ENCODE peak calls at places on chromosomes 13 and 19, in nine cellular contexts. Q is LNCaP clone FGC, R is fibroblast of the aortic adventitia, F is MCF 10A, K is GM10248, W is BJ, E is endothelial cell, N is right lobe of liver, P is nephron progenitor cell. Z is an unnamed sample.

GRCh38 chr13:91085127-91085526 is 262.4 kb upstream of the MIR17HG start:
- DNase-seq in N (no peak), P (no peak), R (no peak), W (no peak), K (no peak), E (no peak), F (no peak), Q (no peak), Z (no peak)

GRCh38 chr19:34838753-34839431 is 65.9 kb upstream of the ZNF599 start:
- DNase-seq in K (no peak), P (peak; percentile 43), R (peak; percentile 1), E (peak; percentile 47), W (no peak), N (peak; percentile 63), F (no peak), Q (no peak), Z (peak; percentile 58)

GRCh38 chr19:35442091-35442490 is 6.0 kb upstream of the FFAR2 start:
- DNase-seq in Q (no peak), R (no peak), F (no peak), P (no peak), E (no peak), K (no peak), N (no peak), W (no peak), Z (no peak)

GRCh38 chr13:59374720-59375119 is 789.0 kb downstream of the DIAPH3 start:
- DNase-seq in K (no peak), E (no peak), F (no peak), P (no peak), Q (no peak), N (no peak), R (no peak), W (no peak), Z (no peak)

GRCh38 chr13:80716610-80717081 is 375.7 kb upstream of the SPRY2 start:
- DNase-seq in Q (no peak), K (no peak), E (no peak), P (no peak), N (no peak), F (peak; percentile 63), W (no peak), R (no peak), Z (no peak)

GRCh38 chr19:44476559-44477408 is 23.5 kb downstream of the ZNF180 start:
- DNase-seq in R (peak; percentile 21), K (no peak), P (no peak), N (no peak), Q (peak; percentile 11), W (no peak), E (no peak), F (peak; percentile 31), Z (peak; percentile 9)

GRCh38 chr19:31220540-31220939 is 128.7 kb downstream of the TSHZ3 start:
- DNase-seq in F (no peak), W (no peak), E (peak; percentile 5), Q (no peak), R (no peak), K (no peak), N (no peak), P (no peak), Z (peak; percentile 58)

GRCh38 chr13:99686157-99686572 is 184.9 kb downstream of the TM9SF2 start:
- DNase-seq in P (no peak), Q (no peak), W (no peak), E (peak; percentile 36), N (no peak), K (no peak), R (peak; percentile 4), F (no peak), Z (no peak)

GRCh38 chr13:48263196-48263595 is 30.2 kb downstream of the ITM2B start:
- DNase-seq in R (no peak), F (no peak), W (no peak), P (no peak), E (no peak), Q (no peak), N (no peak), K (no peak), Z (no peak)

GRCh38 chr13:112658807-112659206 is 31.0 kb upstream of the ATP11A start:
- DNase-seq in Q (no peak), W (no peak), R (no peak), F (no peak), N (no peak), E (no peak), P (no peak), K (no peak), Z (no peak)

GRCh38 chr13:86464193-86464592 is 665.0 kb upstream of the SLITRK6 start:
- DNase-seq in R (no peak), E (no peak), K (no peak), W (no peak), N (no peak), P (no peak), Q (no peak), F (peak; percentile 43), Z (no peak)

GRCh38 chr13:20997301-20998061 is 63.9 kb downstream of the LATS2 start:
- DNase-seq in P (no peak), K (no peak), Q (no peak), R (peak; percentile 97), E (no peak), F (no peak), W (peak; percentile 97), N (no peak), Z (no peak)

GRCh38 chr19:15666883-15667282 is 6.0 kb upstream of the CYP4F12 start:
- DNase-seq in N (no peak), K (no peak), R (no peak), P (no peak), E (no peak), F (no peak), W (no peak), Q (no peak), Z (no peak)

GRCh38 chr13:60620611-60621395 is 223.8 kb downstream of the TDRD3 start:
- DNase-seq in Q (no peak), E (no peak), R (no peak), F (no peak), K (no peak), N (no peak), W (no peak), P (no peak), Z (no peak)

GRCh38 chr13:111906306-111906705 is 160.6 kb upstream of the SOX1 start:
- DNase-seq in W (no peak), K (no peak), P (no peak), R (no peak), Q (no peak), N (no peak), E (no peak), F (no peak), Z (no peak)

GRCh38 chr19:7673995-7674667 is 2.8 kb upstream of the MCEMP1 start:
- DNase-seq in P (peak; percentile 39), Q (peak; percentile 43), K (no peak), W (no peak), F (peak; percentile 76), E (no peak), R (peak; percentile 66), N (peak; percentile 67), Z (peak; percentile 57)

GRCh38 chr13:51252954-51253531 is 30.8 kb downstream of the FAM124A start:
- DNase-seq in E (no peak), R (peak; percentile 21), W (no peak), N (no peak), K (no peak), Q (no peak), P (no peak), F (no peak), Z (no peak)

GRCh38 chr13:51249254-51249653 is 27.1 kb downstream of the FAM124A start:
- DNase-seq in N (no peak), E (no peak), W (no peak), K (no peak), Q (no peak), F (peak; percentile 67), P (no peak), R (no peak), Z (no peak)

GRCh38 chr13:51246411-51247298 is 24.5 kb downstream of the FAM124A start:
- DNase-seq in F (no peak), K (no peak), R (no peak), E (no peak), W (no peak), Q (no peak), P (no peak), N (no peak), Z (no peak)

GRCh38 chr13:51251480-51251879 is 29.3 kb downstream of the FAM124A start:
- DNase-seq in P (no peak), N (no peak), E (no peak), Q (no peak), R (no peak), K (no peak), W (no peak), F (no peak), Z (no peak)

GRCh38 chr13:51249767-51250741 is 27.9 kb downstream of the FAM124A start:
- DNase-seq in R (no peak), N (no peak), K (peak; percentile 41), Q (no peak), P (no peak), E (no peak), W (no peak), F (peak; percentile 20), Z (no peak)
- TF ChIP-seq CTCF in R (peak; percentile 50), N (peak; percentile 25), K (peak; percentile 7), Q (peak; percentile 23), P (peak; percentile 33), E (peak; percentile 54), W (peak; percentile 29), F (no peak), Z (no peak)

DNA sequence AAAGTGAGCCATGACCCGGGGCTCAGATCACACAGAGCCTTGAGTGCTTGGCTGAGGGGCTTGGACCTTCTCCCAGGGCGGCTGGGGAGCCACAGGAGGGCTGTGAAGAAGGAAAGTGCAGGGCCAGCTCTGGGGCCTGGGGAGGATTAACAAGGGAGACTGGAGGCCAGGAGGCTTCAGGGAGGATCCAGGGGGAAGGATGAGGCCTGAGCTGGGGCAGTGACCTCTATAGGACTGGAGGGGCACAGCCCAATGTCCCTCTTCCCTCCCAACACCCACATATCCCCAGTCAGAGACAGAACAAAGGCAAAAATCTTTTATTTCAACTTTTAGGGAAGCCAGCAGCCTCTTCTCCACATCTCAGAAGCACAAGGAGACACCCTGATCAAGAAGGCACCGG is 4.7 kb upstream of the SLC17A7 start:
- DNase-seq in Q (no peak), N (no peak), W (no peak), R (no peak), P (no peak), F (no peak), E (no peak), K (no peak), Z (no peak)
- TF ChIP-seq CTCF in Q (no peak), N (no peak), W (no peak), R (no peak), P (no peak), F (no peak), E (no peak), K (no peak), Z (no peak)

GRCh38 chr13:41974262-41974900 is 13.5 kb upstream of the VWA8 start:
- DNase-seq in R (no peak), P (no peak), W (no peak), Q (no peak), E (no peak), N (no peak), F (peak; percentile 27), K (no peak), Z (no peak)
- TF ChIP-seq CTCF in R (no peak), P (no peak), W (no peak), Q (no peak), E (no peak), N (no peak), F (no peak), K (no peak), Z (no peak)

GRCh38 chr13:82848766-82849165 is 1033.5 kb downstream of the SLITRK1 start:
- DNase-seq in P (no peak), F (no peak), E (no peak), N (no peak), W (no peak), K (no peak), R (no peak), Q (no peak), Z (no peak)

GRCh38 chr13:82850644-82851043 is 1031.6 kb downstream of the SLITRK1 start:
- DNase-seq in P (no peak), W (no peak), K (no peak), Q (no peak), E (no peak), R (no peak), F (no peak), N (no peak), Z (no peak)

GRCh38 chr13:82847595-82847994 is 1034.7 kb downstream of the SLITRK1 start:
- DNase-seq in K (no peak), P (no peak), Q (peak; percentile 52), E (no peak), N (no peak), W (no peak), F (peak; percentile 25), R (peak; percentile 7), Z (no peak)
- TF ChIP-seq CTCF in K (no peak), P (no peak), Q (peak; percentile 41), E (no peak), N (no peak), W (no peak), F (no peak), R (no peak), Z (no peak)